ENCODE peak calls at places on chromosomes 5 and 9, in five cellular contexts. Y is PC-9; V is T follicular helper cell; K is small intestine; N is stimulated activated CD4-positive, alpha-beta T cell treated with anti-CD3 and anti-CD28 coated beads, TNF-alpha, amount 100 ng/mL, for 4 hours. E is an unnamed sample.
A peak's percentile ranks its signal among the peaks of the same experiment; 100 is the strongest.

GRCh38 chr9:113187935-113188595 is 33.0 kb downstream of the FKBP15 start:
- DNase-seq in Y (peak; percentile 60), V (no peak), K (no peak), N (no peak), E (peak; percentile 23)

GRCh38 chr9:15856591-15856990 is 303.7 kb downstream of the CCDC171 start:
- DNase-seq in Y (no peak), V (no peak), K (no peak), N (no peak), E (no peak)

GRCh38 chr5:4987431-4987830 is 152.7 kb upstream of the ADAMTS16 start:
- DNase-seq in Y (no peak), V (no peak), K (no peak), N (no peak), E (no peak)

GRCh38 chr5:157570801-157571200 is 4.8 kb downstream of the ADAM19 start:
- DNase-seq in Y (no peak), V (no peak), K (no peak), N (no peak), E (no peak)

GRCh38 chr5:142697846-142698245 is 12.0 kb upstream of the FGF1 start:
- DNase-seq in Y (no peak), V (no peak), K (no peak), N (no peak), E (peak; percentile 50)

GRCh38 chr5:35483797-35484196 is 133.9 kb upstream of the SPEF2 start:
- DNase-seq in Y (no peak), V (no peak), K (peak; percentile 13), N (no peak), E (no peak)

GRCh38 chr9:138066049-138066448 is 188.5 kb downstream of the CACNA1B start:
- DNase-seq in Y (no peak), V (no peak), K (no peak), N (no peak), E (no peak)

GRCh38 chr5:125928663-125929062 is 494.5 kb upstream of the GRAMD2B start:
- DNase-seq in Y (no peak), V (no peak), K (no peak), N (no peak), E (no peak)

GRCh38 chr9:81964216-81965171 is 21.2 kb downstream of the SPATA31D3 start:
- DNase-seq in Y (no peak), V (no peak), K (no peak), N (no peak), E (no peak)

GRCh38 chr9:86246752-86247161 is 12.7 kb downstream of the C9orf153 start:
- DNase-seq in Y (no peak), V (no peak), K (peak; percentile 12), N (no peak), E (peak; percentile 43)

GRCh38 chr5:113249216-113249615 is 185.6 kb downstream of the TSSK1B start:
- DNase-seq in Y (no peak), V (no peak), K (no peak), N (no peak), E (no peak)

GRCh38 chr9:113957778-113958430 is 81.8 kb downstream of the ZNF618 start:
- DNase-seq in Y (no peak), V (no peak), K (peak; percentile 7), N (no peak), E (peak; percentile 89)

GRCh38 chr5:140355551-140355950 is 4.4 kb upstream of the SLC4A9 start:
- DNase-seq in Y (no peak), V (no peak), K (no peak), N (no peak), E (no peak)

GRCh38 chr9:132543960-132544359 is 38.4 kb upstream of the BARHL1 start:
- DNase-seq in Y (no peak), V (no peak), K (no peak), N (no peak), E (no peak)

GRCh38 chr5:58530942-58531490 is 39.8 kb downstream of the GAPT start:
- DNase-seq in Y (no peak), V (no peak), K (no peak), N (no peak), E (no peak)

E was measured in A673.